ENCODE peak calls at places on chromosomes 6 and 20, in four cellular contexts. S, A, U and F are unnamed samples.

GRCh38 chr6:136067731-136068341 is 182.3 kb downstream of the MTFR2 start:
- DNase-seq in S (peak), A (no peak), U (no peak), F (no peak)

GRCh38 chr6:143405381-143406154 is 44.9 kb downstream of the ADAT2 start:
- DNase-seq in S (peak), A (no peak), U (no peak), F (no peak)

GRCh38 chr20:58651823-58652605 is 931 bp downstream of the STX16 start:
- DNase-seq in S (no peak), A (peak), U (peak), F (peak)

GRCh38 chr6:41818271-41819054 is 31.0 kb downstream of the TOMM6 start:
- DNase-seq in S (no peak), A (no peak), U (no peak), F (no peak)

GRCh38 chr20:47453167-47453782 is 48.4 kb upstream of the NCOA3 start:
- DNase-seq in S (peak), A (no peak), U (no peak), F (no peak)

GRCh38 chr20:25058051-25058796 is at the start of gene ACSS1:
- DNase-seq in S (no peak), A (peak), U (peak), F (peak)

GRCh38 chr20:35617397-35618031 is 1.9 kb downstream of the SPAG4 start:
- DNase-seq in S (no peak), A (peak), U (peak), F (peak)

GRCh38 chr6:140809694-140810101 is 1323.0 kb upstream of the GJE1 start:
- DNase-seq in S (no peak), A (no peak), U (no peak), F (no peak)

GRCh38 chr6:43826739-43827138 is 56.7 kb downstream of the VEGFA start:
- DNase-seq in S (no peak), A (no peak), U (no peak), F (no peak)

GRCh38 chr6:164825386-164825785 is 484.0 kb downstream of the C6orf118 start:
- DNase-seq in S (no peak), A (no peak), U (no peak), F (no peak)

GRCh38 chr20:64166712-64167615 is 2.7 kb downstream of the MYT1 start:
- DNase-seq in S (no peak), A (no peak), U (no peak), F (no peak)

GRCh38 chr20:23086931-23087411 is 847 bp upstream of the CD93 start:
- DNase-seq in S (no peak), A (no peak), U (no peak), F (no peak)

GRCh38 chr6:137076277-137077068 is 31.7 kb upstream of the IL20RA start:
- DNase-seq in S (peak), A (no peak), U (peak), F (peak)

GRCh38 chr20:49585585-49586245 is 17.8 kb upstream of the PTGIS start:
- DNase-seq in S (no peak), A (no peak), U (no peak), F (no peak)

GRCh38 chr6:116191881-116192280 is 62.0 kb downstream of the TSPYL4 start:
- DNase-seq in S (no peak), A (no peak), U (no peak), F (no peak)

GRCh38 chr6:147448212-147448611 is 60.3 kb upstream of the SAMD5 start:
- DNase-seq in S (no peak), A (no peak), U (peak), F (no peak)

GRCh38 chr6:157786221-157786620 is 36.8 kb upstream of the SNX9 start:
- DNase-seq in S (no peak), A (no peak), U (no peak), F (no peak)

GRCh38 chr6:169774347-169774746 is 22.9 kb downstream of the ERMARD start:
- DNase-seq in S (no peak), A (no peak), U (no peak), F (no peak)

GRCh38 chr6:92460133-92460532 is 959.2 kb downstream of the EPHA7 start:
- DNase-seq in S (no peak), A (no peak), U (no peak), F (no peak)

GRCh38 chr6:4008324-4009047 is 70.5 kb downstream of the FAM217A start:
- DNase-seq in S (peak), A (peak), U (peak), F (no peak)